ENCODE peak calls at places on chromosomes 2 and 18, in eight cellular contexts. One of them, this sample, is unnamed.

GRCh38 chr18:49274188-49274714 is 186.2 kb downstream of the DYM start:
- DNase-seq in DMS153: peak
- DNase-seq in T-helper 1 cell: no peak
- DNase-seq in AG10803: peak
- DNase-seq in KG1: no peak
- DNase-seq in neural progenitor cell: no peak
- DNase-seq in NCI-H2107: peak
- DNase-seq in caudate nucleus: no peak
- DNase-seq in this sample: no peak

GRCh38 chr18:37355772-37356171 is 209.8 kb downstream of the CELF4 start:
- DNase-seq in DMS153: no peak
- DNase-seq in T-helper 1 cell: no peak
- DNase-seq in AG10803: no peak
- DNase-seq in KG1: no peak
- DNase-seq in neural progenitor cell: no peak
- DNase-seq in NCI-H2107: no peak
- DNase-seq in caudate nucleus: no peak
- DNase-seq in this sample: no peak

GRCh38 chr18:60130289-60130688 is 230.5 kb downstream of the PMAIP1 start:
- DNase-seq in DMS153: no peak
- DNase-seq in T-helper 1 cell: no peak
- DNase-seq in AG10803: no peak
- DNase-seq in KG1: no peak
- DNase-seq in neural progenitor cell: peak
- DNase-seq in NCI-H2107: no peak
- DNase-seq in caudate nucleus: no peak
- DNase-seq in this sample: no peak

GRCh38 chr2:38076710-38077430 is 919 bp upstream of the CYP1B1 start:
- DNase-seq in DMS153: peak
- DNase-seq in T-helper 1 cell: no peak
- DNase-seq in AG10803: peak
- DNase-seq in KG1: peak
- DNase-seq in neural progenitor cell: peak
- DNase-seq in NCI-H2107: no peak
- DNase-seq in caudate nucleus: no peak
- DNase-seq in this sample: peak

GRCh38 chr2:66437601-66438497 is 2.9 kb downstream of the MEIS1 start:
- DNase-seq in DMS153: no peak
- DNase-seq in T-helper 1 cell: no peak
- DNase-seq in AG10803: no peak
- DNase-seq in KG1: peak
- DNase-seq in neural progenitor cell: peak
- DNase-seq in NCI-H2107: no peak
- DNase-seq in caudate nucleus: no peak
- DNase-seq in this sample: no peak

GRCh38 chr2:38406597-38407110 is 29.6 kb upstream of the ATL2 start:
- DNase-seq in DMS153: no peak
- DNase-seq in T-helper 1 cell: no peak
- DNase-seq in AG10803: no peak
- DNase-seq in KG1: no peak
- DNase-seq in neural progenitor cell: no peak
- DNase-seq in NCI-H2107: no peak
- DNase-seq in caudate nucleus: no peak
- DNase-seq in this sample: no peak

GRCh38 chr18:21907451-21907850 is 166.9 kb downstream of the MIB1 start:
- DNase-seq in DMS153: no peak
- DNase-seq in T-helper 1 cell: no peak
- DNase-seq in AG10803: no peak
- DNase-seq in KG1: no peak
- DNase-seq in neural progenitor cell: no peak
- DNase-seq in NCI-H2107: no peak
- DNase-seq in caudate nucleus: no peak
- DNase-seq in this sample: no peak

GRCh38 chr2:76256689-76257088 is 546.0 kb upstream of the GCFC2 start:
- DNase-seq in DMS153: no peak
- DNase-seq in T-helper 1 cell: no peak
- DNase-seq in AG10803: no peak
- DNase-seq in KG1: no peak
- DNase-seq in neural progenitor cell: no peak
- DNase-seq in NCI-H2107: no peak
- DNase-seq in caudate nucleus: no peak
- DNase-seq in this sample: no peak

GRCh38 chr2:26043862-26044736 is 10.2 kb downstream of the RAB10 start:
- DNase-seq in DMS153: no peak
- DNase-seq in T-helper 1 cell: no peak
- DNase-seq in AG10803: peak
- DNase-seq in KG1: no peak
- DNase-seq in neural progenitor cell: no peak
- DNase-seq in NCI-H2107: no peak
- DNase-seq in caudate nucleus: no peak
- DNase-seq in this sample: no peak

GRCh38 chr18:25321869-25322268 is 30.1 kb downstream of the ZNF521 start:
- DNase-seq in DMS153: no peak
- DNase-seq in T-helper 1 cell: no peak
- DNase-seq in AG10803: no peak
- DNase-seq in KG1: no peak
- DNase-seq in neural progenitor cell: no peak
- DNase-seq in NCI-H2107: no peak
- DNase-seq in caudate nucleus: no peak
- DNase-seq in this sample: no peak

GRCh38 chr18:14939141-14939540 is 191.2 kb downstream of the ANKRD30B start:
- DNase-seq in DMS153: no peak
- DNase-seq in T-helper 1 cell: no peak
- DNase-seq in AG10803: no peak
- DNase-seq in KG1: no peak
- DNase-seq in neural progenitor cell: no peak
- DNase-seq in NCI-H2107: no peak
- DNase-seq in caudate nucleus: no peak
- DNase-seq in this sample: no peak

GRCh38 chr2:136085810-136086209 is 32.1 kb downstream of the CXCR4 start:
- DNase-seq in DMS153: no peak
- DNase-seq in T-helper 1 cell: no peak
- DNase-seq in AG10803: no peak
- DNase-seq in KG1: no peak
- DNase-seq in neural progenitor cell: no peak
- DNase-seq in NCI-H2107: no peak
- DNase-seq in caudate nucleus: no peak
- DNase-seq in this sample: no peak

GRCh38 chr18:23793985-23794867 is 105.0 kb downstream of the LAMA3 start:
- DNase-seq in DMS153: no peak
- DNase-seq in T-helper 1 cell: no peak
- DNase-seq in AG10803: no peak
- DNase-seq in KG1: no peak
- DNase-seq in neural progenitor cell: no peak
- DNase-seq in NCI-H2107: no peak
- DNase-seq in caudate nucleus: no peak
- DNase-seq in this sample: no peak

GRCh38 chr18:9914584-9915290 is 921 bp downstream of the VAPA start:
- DNase-seq in DMS153: peak
- DNase-seq in T-helper 1 cell: peak
- DNase-seq in AG10803: peak
- DNase-seq in KG1: peak
- DNase-seq in neural progenitor cell: peak
- DNase-seq in NCI-H2107: peak
- DNase-seq in caudate nucleus: peak
- DNase-seq in this sample: peak

GRCh38 chr18:62741584-62741983 is 26.2 kb downstream of the PHLPP1 start:
- DNase-seq in DMS153: no peak
- DNase-seq in T-helper 1 cell: no peak
- DNase-seq in AG10803: no peak
- DNase-seq in KG1: no peak
- DNase-seq in neural progenitor cell: no peak
- DNase-seq in NCI-H2107: no peak
- DNase-seq in caudate nucleus: no peak
- DNase-seq in this sample: no peak

GRCh38 chr18:9365406-9365805 is 30.8 kb downstream of the TWSG1 start:
- DNase-seq in DMS153: no peak
- DNase-seq in T-helper 1 cell: no peak
- DNase-seq in AG10803: no peak
- DNase-seq in KG1: no peak
- DNase-seq in neural progenitor cell: no peak
- DNase-seq in NCI-H2107: no peak
- DNase-seq in caudate nucleus: no peak
- DNase-seq in this sample: no peak

GRCh38 chr18:43129946-43130523 is 14.6 kb upstream of the RIT2 start:
- DNase-seq in DMS153: peak
- DNase-seq in T-helper 1 cell: no peak
- DNase-seq in AG10803: peak
- DNase-seq in KG1: no peak
- DNase-seq in neural progenitor cell: no peak
- DNase-seq in NCI-H2107: no peak
- DNase-seq in caudate nucleus: no peak
- DNase-seq in this sample: no peak

GRCh38 chr18:75248426-75249191 is 38.0 kb downstream of the TSHZ1 start:
- DNase-seq in DMS153: peak
- DNase-seq in T-helper 1 cell: no peak
- DNase-seq in AG10803: no peak
- DNase-seq in KG1: no peak
- DNase-seq in neural progenitor cell: no peak
- DNase-seq in NCI-H2107: no peak
- DNase-seq in caudate nucleus: no peak
- DNase-seq in this sample: no peak

GRCh38 chr2:173053043-173053699 is 22.5 kb upstream of the MAP3K20 start:
- DNase-seq in DMS153: no peak
- DNase-seq in T-helper 1 cell: no peak
- DNase-seq in AG10803: peak
- DNase-seq in KG1: no peak
- DNase-seq in neural progenitor cell: no peak
- DNase-seq in NCI-H2107: no peak
- DNase-seq in caudate nucleus: no peak
- DNase-seq in this sample: no peak

GRCh38 chr2:172484253-172484652 is 56.9 kb downstream of the ITGA6 start:
- DNase-seq in DMS153: no peak
- DNase-seq in T-helper 1 cell: no peak
- DNase-seq in AG10803: peak
- DNase-seq in KG1: no peak
- DNase-seq in neural progenitor cell: no peak
- DNase-seq in NCI-H2107: no peak
- DNase-seq in caudate nucleus: no peak
- DNase-seq in this sample: no peak

GRCh38 chr2:70511986-70512729 is 41.5 kb downstream of the TGFA start:
- DNase-seq in DMS153: no peak
- DNase-seq in T-helper 1 cell: no peak
- DNase-seq in AG10803: no peak
- DNase-seq in KG1: no peak
- DNase-seq in neural progenitor cell: no peak
- DNase-seq in NCI-H2107: no peak
- DNase-seq in caudate nucleus: no peak
- DNase-seq in this sample: no peak

GRCh38 chr2:71667256-71668182 is 214.2 kb downstream of the DYSF start:
- DNase-seq in DMS153: no peak
- DNase-seq in T-helper 1 cell: no peak
- DNase-seq in AG10803: no peak
- DNase-seq in KG1: no peak
- DNase-seq in neural progenitor cell: no peak
- DNase-seq in NCI-H2107: no peak
- DNase-seq in caudate nucleus: no peak
- DNase-seq in this sample: no peak

GRCh38 chr2:67799889-67800288 is 262.9 kb downstream of the C1D start:
- DNase-seq in DMS153: no peak
- DNase-seq in T-helper 1 cell: no peak
- DNase-seq in AG10803: no peak
- DNase-seq in KG1: no peak
- DNase-seq in neural progenitor cell: no peak
- DNase-seq in NCI-H2107: no peak
- DNase-seq in caudate nucleus: no peak
- DNase-seq in this sample: no peak

GRCh38 chr2:176931588-176932563 is 280.7 kb upstream of the HNRNPA3 start:
- DNase-seq in DMS153: no peak
- DNase-seq in T-helper 1 cell: no peak
- DNase-seq in AG10803: peak
- DNase-seq in KG1: no peak
- DNase-seq in neural progenitor cell: no peak
- DNase-seq in NCI-H2107: peak
- DNase-seq in caudate nucleus: no peak
- DNase-seq in this sample: peak

GRCh38 chr2:183035298-183035953 is 2.8 kb downstream of the NCKAP1 start:
- DNase-seq in DMS153: no peak
- DNase-seq in T-helper 1 cell: no peak
- DNase-seq in AG10803: peak
- DNase-seq in KG1: no peak
- DNase-seq in neural progenitor cell: no peak
- DNase-seq in NCI-H2107: no peak
- DNase-seq in caudate nucleus: no peak
- DNase-seq in this sample: no peak

GRCh38 chr2:189142893-189143759 is 36.4 kb downstream of the COL5A2 start:
- DNase-seq in DMS153: no peak
- DNase-seq in T-helper 1 cell: peak
- DNase-seq in AG10803: peak
- DNase-seq in KG1: peak
- DNase-seq in neural progenitor cell: peak
- DNase-seq in NCI-H2107: no peak
- DNase-seq in caudate nucleus: no peak
- DNase-seq in this sample: peak